ENCODE peak calls at places on chromosomes 7 and 10, in four cellular contexts. Q, Z, U and D are unnamed samples.

GRCh38 chr7:24764972-24765744 is 7.9 kb upstream of the GSDME start:
- DNase-seq in Q (no peak), Z (peak; percentile 61), U (no peak), D (no peak)

GRCh38 chr7:116249969-116250553 is 39.7 kb downstream of the TES start:
- DNase-seq in Q (peak; percentile 47), Z (peak; percentile 40), U (peak; percentile 32), D (peak; percentile 54)

GRCh38 chr7:66359656-66360211 is 154.6 kb downstream of the TPST1 start:
- DNase-seq in Q (no peak), Z (peak; percentile 26), U (no peak), D (no peak)

GRCh38 chr7:50207682-50208255 is 96.7 kb upstream of the IKZF1 start:
- DNase-seq in Q (no peak), Z (no peak), U (no peak), D (no peak)

GRCh38 chr7:138784692-138785091 is 13.1 kb upstream of the TMEM213 start:
- DNase-seq in Q (no peak), Z (no peak), U (no peak), D (no peak)

GRCh38 chr7:89837515-89837914 is 316.8 kb upstream of the STEAP1 start:
- DNase-seq in Q (no peak), Z (no peak), U (no peak), D (no peak)

GRCh38 chr7:421056-421991 is 98.3 kb downstream of the PDGFA start:
- DNase-seq in Q (no peak), Z (no peak), U (no peak), D (no peak)

GRCh38 chr10:64648915-64649314 is 1127.7 kb downstream of the REEP3 start:
- DNase-seq in Q (no peak), Z (no peak), U (peak; percentile 29), D (no peak)

GRCh38 chr10:119445311-119445934 is 97.1 kb downstream of the RGS10 start:
- DNase-seq in Q (peak; percentile 83), Z (peak; percentile 94), U (peak; percentile 92), D (peak; percentile 56)

GRCh38 chr10:71757450-71757918 is 15.8 kb downstream of the VSIR start:
- DNase-seq in Q (no peak), Z (peak; percentile 70), U (no peak), D (no peak)

GRCh38 chr10:77372400-77372799 is 265.2 kb downstream of the KCNMA1 start:
- DNase-seq in Q (no peak), Z (no peak), U (no peak), D (no peak)

GRCh38 chr10:77363197-77363596 is 274.4 kb downstream of the KCNMA1 start:
- DNase-seq in Q (no peak), Z (no peak), U (no peak), D (no peak)

GRCh38 chr10:33032354-33033254 is 74.6 kb upstream of the ITGB1 start:
- DNase-seq in Q (no peak), Z (no peak), U (no peak), D (no peak)
- TF ChIP-seq TEAD4 in Q (no peak), Z (peak; percentile 86), U (no peak), D (no peak)

GRCh38 chr7:75980865-75981449 is 13.4 kb downstream of the TMEM120A start:
- DNase-seq in Q (no peak), Z (no peak), U (no peak), D (no peak)
- TF ChIP-seq TEAD4 in Q (no peak), Z (no peak), U (no peak), D (no peak)

GRCh38 chr7:93447509-93447908 is 127.0 kb downstream of the CALCR start:
- DNase-seq in Q (no peak), Z (no peak), U (no peak), D (no peak)

DNA sequence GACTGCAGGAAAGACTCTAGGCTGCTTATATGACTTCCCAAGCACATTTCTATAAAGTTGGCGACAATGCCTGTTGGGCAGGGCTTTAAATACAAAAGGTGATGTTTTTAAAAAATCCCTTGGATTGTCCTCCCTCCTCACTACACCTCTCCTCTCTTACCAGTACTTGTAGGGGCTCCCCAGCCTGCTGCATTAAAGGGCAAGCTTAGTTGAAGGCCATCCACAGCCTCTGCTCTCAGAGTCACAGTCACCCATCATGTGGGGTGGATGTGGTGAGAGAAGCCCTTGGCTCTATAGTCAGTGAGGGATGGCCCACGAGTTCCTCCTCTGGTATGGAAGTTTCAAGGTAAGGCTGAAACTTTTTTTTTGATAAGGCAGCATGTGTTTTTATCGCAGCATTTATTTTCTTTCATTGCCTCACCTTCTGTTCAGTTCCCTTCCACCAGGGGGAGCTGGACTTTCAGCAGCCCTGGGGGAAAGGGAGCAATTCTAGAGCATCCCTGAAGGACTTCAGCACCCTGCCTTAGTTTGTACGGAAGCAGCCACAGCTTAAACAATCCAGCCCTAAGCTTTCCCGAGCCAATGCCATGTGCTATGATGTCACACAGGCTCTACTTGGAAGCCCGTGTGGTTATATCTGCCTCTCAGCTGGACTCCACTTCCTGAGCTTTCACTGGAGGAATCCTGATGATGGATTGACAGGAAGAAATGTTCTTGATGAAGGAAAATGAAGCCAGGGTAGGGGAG is 131.9 kb downstream of the CALCR start:
- DNase-seq in Q (peak; percentile 62), Z (no peak), U (peak; percentile 63), D (peak; percentile 17)
- TF ChIP-seq TEAD4 in Q (no peak), Z (no peak), U (no peak), D (no peak)

GRCh38 chr10:21751341-21752310 is 217.6 kb downstream of the MLLT10 start:
- DNase-seq in Q (no peak), Z (no peak), U (peak; percentile 65), D (peak; percentile 66)
- TF ChIP-seq TEAD4 in Q (no peak), Z (no peak), U (no peak), D (peak; percentile 35)

DNA sequence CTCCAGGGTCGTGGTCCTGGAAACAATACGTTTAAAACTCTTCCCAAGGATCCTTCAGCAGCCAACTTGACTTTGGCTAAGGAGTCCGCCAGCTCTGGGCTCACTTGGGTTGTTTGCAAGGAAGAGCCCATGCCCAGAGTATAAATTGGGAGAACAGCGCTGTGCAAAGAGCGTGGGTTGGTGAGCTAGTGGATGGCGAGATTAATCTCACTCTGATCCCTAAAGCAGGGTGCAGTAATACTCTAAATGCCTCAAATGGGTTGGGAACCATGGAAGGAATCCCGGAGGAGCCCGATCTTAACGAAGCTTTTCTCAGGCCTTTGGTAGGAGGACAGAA is 495 bp upstream of the SDHAF3 start:
- DNase-seq in Q (no peak), Z (no peak), U (no peak), D (no peak)
- TF ChIP-seq TEAD4 in Q (no peak), Z (no peak), U (no peak), D (no peak)